ENCODE peak calls at places on chromosomes 7 and 10, in five cellular contexts. F is NCI-H1092; I is memory B cell; M is SW 1271; Y is activated CD4-positive, CD25-positive, alpha-beta regulatory T cell. H is an unnamed sample.

GRCh38 chr7:152735443-152736004 is 24.0 kb upstream of the ACTR3B start:
- DNase-seq in M (no peak), Y (no peak), F (peak), I (no peak), H (no peak)

GRCh38 chr7:16991551-16991950 is 109.8 kb upstream of the AGR3 start:
- DNase-seq in I (no peak), M (no peak), F (no peak), Y (no peak), H (no peak)

GRCh38 chr7:38375453-38375852 is 102.0 kb upstream of the TARP start:
- DNase-seq in M (no peak), I (no peak), Y (no peak), F (no peak), H (no peak)

GRCh38 chr7:112411186-112411795 is 39.0 kb upstream of the IFRD1 start:
- DNase-seq in F (peak), M (no peak), Y (no peak), I (no peak), H (no peak)

GRCh38 chr10:92993671-92994304 is 66.8 kb upstream of the CYP26C1 start:
- DNase-seq in Y (no peak), F (no peak), M (no peak), I (no peak), H (no peak)

GRCh38 chr10:49296826-49297225 is 2.1 kb upstream of the C10orf71 start:
- DNase-seq in F (no peak), I (no peak), Y (no peak), M (no peak), H (no peak)

GRCh38 chr7:26549281-26549943 is 257.8 kb downstream of the SNX10 start:
- DNase-seq in Y (no peak), M (peak), I (no peak), F (no peak), H (no peak)

GRCh38 chr7:87003872-87004798 is 55.3 kb downstream of the ELAPOR2 start:
- DNase-seq in I (no peak), F (no peak), M (no peak), Y (no peak), H (no peak)

GRCh38 chr10:47353351-47353750 is 5.2 kb downstream of the RBP3 start:
- DNase-seq in M (no peak), F (no peak), I (no peak), Y (no peak), H (no peak)

GRCh38 chr7:362416-363096 is 72.6 kb downstream of the FOXL3 start:
- DNase-seq in Y (no peak), M (no peak), I (no peak), F (no peak), H (peak)

GRCh38 chr7:150850273-150850672 is 2.0 kb upstream of the AOC1 start:
- DNase-seq in M (no peak), F (no peak), Y (no peak), I (no peak), H (no peak)

GRCh38 chr7:20013551-20013950 is 203.6 kb downstream of the MACC1 start:
- DNase-seq in M (no peak), Y (no peak), F (no peak), I (no peak), H (no peak)

GRCh38 chr10:98262571-98262970 is 5.4 kb downstream of the LOXL4 start:
- DNase-seq in M (peak), F (no peak), Y (no peak), I (peak), H (peak)

GRCh38 chr10:110876000-110876399 is 4.3 kb downstream of the PDCD4 start:
- DNase-seq in F (no peak), M (no peak), I (no peak), Y (no peak), H (no peak)

GRCh38 chr10:69769395-69769989 is 32.2 kb upstream of the COL13A1 start:
- DNase-seq in F (no peak), I (no peak), Y (no peak), M (peak), H (no peak)

GRCh38 chr7:73715648-73716317 is 3.7 kb downstream of the STX1A start:
- DNase-seq in M (peak), I (no peak), Y (peak), F (no peak), H (peak)

GRCh38 chr10:131851332-131851731 is 49.5 kb upstream of the PPP2R2D start:
- DNase-seq in Y (no peak), M (no peak), I (no peak), F (no peak), H (no peak)

GRCh38 chr7:122306320-122307227 is 2.0 kb upstream of the FEZF1 start:
- DNase-seq in Y (no peak), F (no peak), M (no peak), I (no peak), H (no peak)

GRCh38 chr7:932651-932975 is 21.9 kb downstream of the ADAP1 start:
- DNase-seq in F (no peak), M (no peak), Y (no peak), I (no peak), H (no peak)

GRCh38 chr10:58577394-58577793 is 64.7 kb downstream of the BICC1 start:
- DNase-seq in Y (no peak), M (no peak), I (no peak), F (no peak), H (peak)

GRCh38 chr10:79322616-79323566 is 24.4 kb upstream of the PPIF start:
- DNase-seq in M (no peak), F (no peak), I (no peak), Y (peak), H (peak)

GRCh38 chr7:101871351-101871750 is 53.9 kb downstream of the CUX1 start:
- DNase-seq in I (no peak), F (no peak), M (no peak), Y (no peak), H (no peak)

GRCh38 chr7:51045319-51046102 is 262.8 kb upstream of the GRB10 start:
- DNase-seq in Y (no peak), I (no peak), F (no peak), M (peak), H (no peak)

GRCh38 chr10:131859341-131860020 is 41.3 kb upstream of the PPP2R2D start:
- DNase-seq in M (no peak), Y (no peak), F (no peak), I (no peak), H (no peak)

GRCh38 chr7:29189743-29190201 is 4.8 kb upstream of the CHN2 start:
- DNase-seq in I (peak), M (peak), F (peak), Y (no peak), H (peak)

GRCh38 chr10:89384474-89385324 is 6.8 kb downstream of the IFIT1B start:
- DNase-seq in Y (no peak), F (no peak), I (no peak), M (no peak), H (peak)

GRCh38 chr7:80941206-80941758 is 22.4 kb upstream of the SEMA3C start:
- DNase-seq in I (no peak), F (no peak), M (peak), Y (no peak), H (no peak)

GRCh38 chr7:99165816-99166215 is 21.9 kb upstream of the SMURF1 start:
- DNase-seq in F (no peak), I (no peak), M (no peak), Y (no peak), H (no peak)

GRCh38 chr10:112218960-112219359 is 35.4 kb upstream of the GPAM start:
- DNase-seq in M (no peak), F (no peak), I (no peak), Y (no peak), H (no peak)

GRCh38 chr7:134059921-134060320 is 67.2 kb upstream of the LRGUK start:
- DNase-seq in M (no peak), I (no peak), F (no peak), Y (no peak), H (no peak)

GRCh38 chr10:102344067-102344466 is 51.4 kb upstream of the NFKB2 start:
- DNase-seq in I (no peak), F (no peak), M (no peak), Y (no peak), H (no peak)

GRCh38 chr10:96720422-96721206 is at the start of gene PIK3AP1:
- DNase-seq in I (peak), M (no peak), Y (peak), F (peak), H (peak)

GRCh38 chr10:3222068-3222467 is 49.5 kb upstream of the PITRM1 start:
- DNase-seq in M (no peak), F (no peak), I (no peak), Y (no peak), H (no peak)

GRCh38 chr7:141073173-141073640 is 657 bp upstream of the TMEM178B start:
- DNase-seq in Y (no peak), I (no peak), F (peak), M (peak), H (no peak)

H was measured in HL-60.